ENCODE peak calls at places on chromosomes 3 and 15, in eight cellular contexts. N is activated naive CD4-positive, alpha-beta T cell treated with anti-CD3 and anti-CD28 coated beads for 36 hours; L is nucleus accumbens; R is CD8-positive, alpha-beta memory T cell; U is GM20000; D is NCI-H1092; Y is ascending aorta; F is NCI-H2227 treated with DMSO at 0.1 percent for 48 hours. E is an unnamed sample.

GRCh38 chr15:39828374-39828931 is 45.8 kb upstream of the FSIP1 start:
- DNase-seq in N (no peak), L (no peak), F (peak), R (no peak), U (no peak), Y (no peak), D (peak), E (no peak)

GRCh38 chr15:80596521-80596976 is 98.6 kb upstream of the ABHD17C start:
- DNase-seq in N (no peak), U (no peak), L (no peak), F (no peak), D (no peak), R (no peak), Y (no peak), E (no peak)

GRCh38 chr3:178397836-178398235 is 138.4 kb upstream of the KCNMB2 start:
- DNase-seq in D (no peak), R (no peak), U (no peak), Y (no peak), F (no peak), L (no peak), N (no peak), E (no peak)

GRCh38 chr3:28053759-28054158 is 187.7 kb upstream of the CMC1 start:
- DNase-seq in U (no peak), F (no peak), D (no peak), L (no peak), N (peak), R (no peak), Y (no peak), E (no peak)

GRCh38 chr3:76138921-76139320 is 353.6 kb upstream of the ZNF717 start:
- DNase-seq in N (no peak), F (no peak), U (no peak), R (no peak), L (no peak), D (no peak), Y (no peak), E (no peak)

GRCh38 chr15:71781179-71781964 is 29.0 kb upstream of the NR2E3 start:
- DNase-seq in L (no peak), R (no peak), U (peak), F (no peak), Y (no peak), N (no peak), D (no peak), E (no peak)

GRCh38 chr15:70851889-70852288 is 2.1 kb downstream of the LARP6 start:
- DNase-seq in D (no peak), R (no peak), N (no peak), Y (no peak), F (no peak), U (no peak), L (no peak), E (no peak)

GRCh38 chr15:92452143-92452542 is 58.5 kb downstream of the ST8SIA2 start:
- DNase-seq in L (no peak), F (no peak), Y (no peak), D (no peak), U (no peak), N (no peak), R (no peak), E (no peak)

GRCh38 chr3:173770011-173770410 is 372.5 kb downstream of the NLGN1 start:
- DNase-seq in F (no peak), L (no peak), Y (no peak), R (no peak), U (no peak), N (no peak), D (no peak), E (no peak)

E was measured in GOT3.